ENCODE peak calls at places on chromosomes 2 and 18, in five cellular contexts. One of them, this sample, is unnamed. For H3K4me1, the result is how much of the 10 kb centered on the place peaks cover.

GRCh38 chr2:18637196-18637595 is 47.8 kb upstream of the NT5C1B start:
- DNase-seq in CD8-positive, alpha-beta T cell: no peak
- DNase-seq in lower lobe of right lung: no peak
- DNase-seq in heart right ventricle: no peak
- DNase-seq in GM23338: no peak
- DNase-seq in this sample: no peak

GRCh38 chr2:152594792-152595191 is 122.5 kb downstream of the PRPF40A start:
- DNase-seq in CD8-positive, alpha-beta T cell: no peak
- DNase-seq in lower lobe of right lung: no peak
- DNase-seq in heart right ventricle: peak
- DNase-seq in GM23338: no peak
- DNase-seq in this sample: peak

GRCh38 chr2:165238295-165238694 is 919 bp upstream of the SCN2A start:
- DNase-seq in CD8-positive, alpha-beta T cell: no peak
- DNase-seq in lower lobe of right lung: no peak
- DNase-seq in heart right ventricle: no peak
- DNase-seq in GM23338: peak
- DNase-seq in this sample: no peak

GRCh38 chr2:151632993-151633592 is 101.2 kb downstream of the NEB start:
- DNase-seq in CD8-positive, alpha-beta T cell: no peak
- DNase-seq in lower lobe of right lung: no peak
- DNase-seq in heart right ventricle: no peak
- DNase-seq in GM23338: peak
- DNase-seq in this sample: no peak

GRCh38 chr18:37499008-37499407 is 66.6 kb downstream of the CELF4 start:
- DNase-seq in CD8-positive, alpha-beta T cell: no peak
- DNase-seq in lower lobe of right lung: no peak
- DNase-seq in heart right ventricle: no peak
- DNase-seq in GM23338: no peak
- DNase-seq in this sample: no peak

GRCh38 chr2:37084797-37085196 is 479 bp downstream of the GPATCH11 start:
- DNase-seq in CD8-positive, alpha-beta T cell: no peak
- DNase-seq in lower lobe of right lung: no peak
- DNase-seq in heart right ventricle: no peak
- DNase-seq in GM23338: no peak
- DNase-seq in this sample: no peak

GRCh38 chr2:200081221-200081620 is 125.8 kb downstream of the MAIP1 start:
- DNase-seq in CD8-positive, alpha-beta T cell: no peak
- DNase-seq in lower lobe of right lung: no peak
- DNase-seq in heart right ventricle: no peak
- DNase-seq in GM23338: peak
- DNase-seq in this sample: no peak

GRCh38 chr2:70477473-70477872 is 76.2 kb downstream of the TGFA start:
- DNase-seq in CD8-positive, alpha-beta T cell: no peak
- DNase-seq in lower lobe of right lung: no peak
- DNase-seq in heart right ventricle: no peak
- DNase-seq in GM23338: peak
- DNase-seq in this sample: no peak

GRCh38 chr2:157194097-157194688 is 63.3 kb upstream of the GALNT5 start:
- DNase-seq in CD8-positive, alpha-beta T cell: no peak
- DNase-seq in lower lobe of right lung: no peak
- DNase-seq in heart right ventricle: peak
- DNase-seq in GM23338: peak
- DNase-seq in this sample: no peak

GRCh38 chr2:216934151-216934550 is 74.3 kb upstream of the TNP1 start:
- DNase-seq in CD8-positive, alpha-beta T cell: no peak
- DNase-seq in lower lobe of right lung: no peak
- DNase-seq in heart right ventricle: no peak
- DNase-seq in GM23338: no peak
- DNase-seq in this sample: no peak

GRCh38 chr2:29114514-29114840 is 738 bp upstream of the CLIP4 start:
- DNase-seq in CD8-positive, alpha-beta T cell: no peak
- DNase-seq in lower lobe of right lung: no peak
- DNase-seq in heart right ventricle: no peak
- DNase-seq in GM23338: no peak
- DNase-seq in this sample: no peak

GRCh38 chr2:11753452-11753885 is 7.0 kb downstream of the LPIN1 start:
- DNase-seq in CD8-positive, alpha-beta T cell: no peak
- DNase-seq in lower lobe of right lung: peak
- DNase-seq in heart right ventricle: no peak
- DNase-seq in GM23338: no peak
- DNase-seq in this sample: no peak

GRCh38 chr2:128252501-128252900 is 66.2 kb downstream of the HS6ST1 start:
- DNase-seq in CD8-positive, alpha-beta T cell: peak
- DNase-seq in lower lobe of right lung: no peak
- DNase-seq in heart right ventricle: no peak
- DNase-seq in GM23338: no peak
- DNase-seq in this sample: no peak

GRCh38 chr2:101386599-101387150 is 628 bp downstream of the CREG2 start:
- DNase-seq in CD8-positive, alpha-beta T cell: no peak
- DNase-seq in lower lobe of right lung: no peak
- DNase-seq in heart right ventricle: no peak
- DNase-seq in GM23338: peak
- DNase-seq in this sample: no peak

GRCh38 chr2:636649-637405 is 40.4 kb downstream of the TMEM18 start:
- DNase-seq in CD8-positive, alpha-beta T cell: peak
- DNase-seq in lower lobe of right lung: peak
- DNase-seq in heart right ventricle: peak
- DNase-seq in GM23338: peak
- DNase-seq in this sample: no peak

GRCh38 chr18:5543036-5543671 is 643 bp downstream of the EPB41L3 start:
- DNase-seq in CD8-positive, alpha-beta T cell: no peak
- DNase-seq in lower lobe of right lung: no peak
- DNase-seq in heart right ventricle: no peak
- DNase-seq in GM23338: peak
- DNase-seq in this sample: no peak

GRCh38 chr2:128420776-128421175 is 102.1 kb upstream of the HS6ST1 start:
- DNase-seq in CD8-positive, alpha-beta T cell: peak
- DNase-seq in lower lobe of right lung: no peak
- DNase-seq in heart right ventricle: no peak
- DNase-seq in GM23338: no peak
- DNase-seq in this sample: no peak

GRCh38 chr2:42089340-42089925 is 41.6 kb downstream of the PKDCC start:
- DNase-seq in CD8-positive, alpha-beta T cell: no peak
- DNase-seq in lower lobe of right lung: peak
- DNase-seq in heart right ventricle: peak
- DNase-seq in GM23338: peak
- DNase-seq in this sample: no peak

GRCh38 chr2:24015562-24016375 is 5.9 kb downstream of the MFSD2B start:
- DNase-seq in CD8-positive, alpha-beta T cell: no peak
- DNase-seq in lower lobe of right lung: no peak
- DNase-seq in heart right ventricle: no peak
- DNase-seq in GM23338: peak
- DNase-seq in this sample: no peak

GRCh38 chr2:121633463-121633862 is 15.8 kb downstream of the CLASP1 start:
- DNase-seq in CD8-positive, alpha-beta T cell: no peak
- DNase-seq in lower lobe of right lung: no peak
- DNase-seq in heart right ventricle: peak
- DNase-seq in GM23338: no peak
- DNase-seq in this sample: no peak

GRCh38 chr2:85716346-85716880 is 22.3 kb downstream of the GNLY start:
- DNase-seq in CD8-positive, alpha-beta T cell: no peak
- DNase-seq in lower lobe of right lung: no peak
- DNase-seq in heart right ventricle: no peak
- DNase-seq in GM23338: no peak
- DNase-seq in this sample: no peak

GRCh38 chr2:85719609-85720240 is 25.6 kb downstream of the GNLY start:
- DNase-seq in CD8-positive, alpha-beta T cell: no peak
- DNase-seq in lower lobe of right lung: no peak
- DNase-seq in heart right ventricle: no peak
- DNase-seq in GM23338: no peak
- DNase-seq in this sample: no peak

GRCh38 chr2:85718885-85719487 is 24.8 kb downstream of the GNLY start:
- DNase-seq in CD8-positive, alpha-beta T cell: no peak
- DNase-seq in lower lobe of right lung: no peak
- DNase-seq in heart right ventricle: no peak
- DNase-seq in GM23338: no peak
- DNase-seq in this sample: no peak

GRCh38 chr2:85718006-85718391 is 23.8 kb downstream of the GNLY start:
- DNase-seq in CD8-positive, alpha-beta T cell: no peak
- DNase-seq in lower lobe of right lung: no peak
- DNase-seq in heart right ventricle: no peak
- DNase-seq in GM23338: no peak
- DNase-seq in this sample: no peak

DNA sequence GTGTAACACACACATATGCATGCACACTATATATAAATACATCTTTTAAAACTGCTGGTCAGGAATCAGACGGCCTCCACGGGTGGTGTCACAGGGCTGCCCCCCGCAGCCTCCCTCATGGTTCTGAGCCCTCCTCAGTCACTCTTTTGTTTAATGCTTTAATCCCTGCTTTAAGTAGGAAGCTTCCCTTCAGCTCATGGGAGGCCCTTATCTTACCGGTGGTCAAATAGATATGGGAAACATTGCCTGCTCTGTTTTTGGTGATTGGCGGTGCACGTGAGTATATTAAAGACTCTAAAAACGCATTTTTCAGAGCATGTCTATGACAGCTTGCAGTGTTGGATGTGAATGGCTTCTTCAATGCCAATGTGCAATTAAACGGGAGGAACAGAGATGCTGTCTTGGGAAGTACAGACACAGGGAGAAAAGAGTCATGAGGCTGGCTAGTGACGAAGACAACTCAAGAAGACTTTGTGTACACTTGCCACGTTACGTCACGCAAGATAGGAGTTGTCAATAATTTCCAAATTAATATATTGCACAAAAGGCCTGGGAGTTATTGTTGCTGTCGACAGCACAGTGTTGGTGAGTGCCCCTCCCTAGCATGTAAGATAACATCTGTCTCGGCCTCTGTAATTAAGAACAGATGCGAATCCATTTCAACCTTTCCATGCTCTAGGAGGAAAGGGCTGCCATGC is 23.3 kb downstream of the GNLY start:
- DNase-seq in CD8-positive, alpha-beta T cell: no peak
- DNase-seq in lower lobe of right lung: no peak
- DNase-seq in heart right ventricle: no peak
- DNase-seq in GM23338: no peak
- DNase-seq in this sample: no peak
- H3K4me1 ChIP-seq in CD8-positive, alpha-beta T cell: under half
- H3K4me1 ChIP-seq in lower lobe of right lung: under half
- H3K4me1 ChIP-seq in heart right ventricle: under half
- H3K4me1 ChIP-seq in GM23338: under half
- H3K4me1 ChIP-seq in this sample: under half

GRCh38 chr2:225824748-225825449 is 425.4 kb downstream of the NYAP2 start:
- DNase-seq in CD8-positive, alpha-beta T cell: no peak
- DNase-seq in lower lobe of right lung: no peak
- DNase-seq in heart right ventricle: no peak
- DNase-seq in GM23338: peak
- DNase-seq in this sample: no peak
- TF ChIP-seq CTCF in CD8-positive, alpha-beta T cell: no peak
- TF ChIP-seq CTCF in lower lobe of right lung: no peak
- TF ChIP-seq CTCF in heart right ventricle: no peak
- TF ChIP-seq CTCF in GM23338: no peak
- TF ChIP-seq CTCF in this sample: no peak

GRCh38 chr2:95005726-95006125 is 19.8 kb upstream of the MAL start:
- DNase-seq in CD8-positive, alpha-beta T cell: no peak
- DNase-seq in lower lobe of right lung: no peak
- DNase-seq in heart right ventricle: no peak
- DNase-seq in GM23338: no peak
- DNase-seq in this sample: no peak
- H3K27ac ChIP-seq in CD8-positive, alpha-beta T cell: no peak
- H3K27ac ChIP-seq in lower lobe of right lung: no peak
- H3K27ac ChIP-seq in heart right ventricle: no peak
- H3K27ac ChIP-seq in GM23338: no peak
- H3K27ac ChIP-seq in this sample: no peak

GRCh38 chr2:125644257-125644656 is 1011.7 kb upstream of the GYPC start:
- DNase-seq in CD8-positive, alpha-beta T cell: no peak
- DNase-seq in lower lobe of right lung: no peak
- DNase-seq in heart right ventricle: no peak
- DNase-seq in GM23338: no peak
- DNase-seq in this sample: no peak

GRCh38 chr2:125643585-125643984 is 1012.4 kb upstream of the GYPC start:
- DNase-seq in CD8-positive, alpha-beta T cell: no peak
- DNase-seq in lower lobe of right lung: no peak
- DNase-seq in heart right ventricle: no peak
- DNase-seq in GM23338: no peak
- DNase-seq in this sample: no peak

GRCh38 chr2:125643128-125643527 is 1012.8 kb upstream of the GYPC start:
- DNase-seq in CD8-positive, alpha-beta T cell: no peak
- DNase-seq in lower lobe of right lung: no peak
- DNase-seq in heart right ventricle: no peak
- DNase-seq in GM23338: no peak
- DNase-seq in this sample: no peak

GRCh38 chr2:125638345-125638744 is 1017.6 kb upstream of the GYPC start:
- DNase-seq in CD8-positive, alpha-beta T cell: no peak
- DNase-seq in lower lobe of right lung: no peak
- DNase-seq in heart right ventricle: no peak
- DNase-seq in GM23338: no peak
- DNase-seq in this sample: no peak

DNA sequence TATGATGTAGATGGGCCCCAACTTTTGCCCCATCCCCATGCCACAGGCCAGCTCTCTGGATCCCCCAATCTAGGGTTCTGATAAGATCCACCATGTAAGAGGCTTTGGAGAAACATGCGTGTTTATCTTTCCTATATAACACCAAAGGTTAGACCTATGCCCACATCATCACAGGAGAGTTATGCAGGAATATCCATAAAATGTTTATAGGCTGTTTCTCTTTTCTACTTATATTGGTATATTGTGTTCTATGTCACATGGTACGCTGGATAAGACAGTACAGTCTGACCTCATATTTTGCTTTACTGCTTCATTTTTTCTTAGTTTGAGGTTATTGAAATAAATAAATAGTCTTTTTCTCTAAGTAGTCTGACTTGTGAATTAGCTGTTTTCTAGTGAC is 1013.9 kb upstream of the GYPC start:
- DNase-seq in CD8-positive, alpha-beta T cell: no peak
- DNase-seq in lower lobe of right lung: no peak
- DNase-seq in heart right ventricle: no peak
- DNase-seq in GM23338: no peak
- DNase-seq in this sample: no peak
- H3K4me1 ChIP-seq in CD8-positive, alpha-beta T cell: under half
- H3K4me1 ChIP-seq in lower lobe of right lung: under half
- H3K4me1 ChIP-seq in heart right ventricle: under half
- H3K4me1 ChIP-seq in GM23338: under half
- H3K4me1 ChIP-seq in this sample: under half

GRCh38 chr18:57803119-57803969 is at the start of gene ATP8B1:
- DNase-seq in CD8-positive, alpha-beta T cell: no peak
- DNase-seq in lower lobe of right lung: peak
- DNase-seq in heart right ventricle: peak
- DNase-seq in GM23338: peak
- DNase-seq in this sample: no peak

GRCh38 chr18:57802869-57803118 is 321 bp downstream of the ATP8B1 start:
- DNase-seq in CD8-positive, alpha-beta T cell: no peak
- DNase-seq in lower lobe of right lung: no peak
- DNase-seq in heart right ventricle: no peak
- DNase-seq in GM23338: no peak
- DNase-seq in this sample: no peak

GRCh38 chr18:57805117-57805516 is 2.0 kb upstream of the ATP8B1 start:
- DNase-seq in CD8-positive, alpha-beta T cell: no peak
- DNase-seq in lower lobe of right lung: no peak
- DNase-seq in heart right ventricle: no peak
- DNase-seq in GM23338: no peak
- DNase-seq in this sample: no peak

GRCh38 chr18:57801379-57802165 is 1.5 kb downstream of the ATP8B1 start:
- DNase-seq in CD8-positive, alpha-beta T cell: no peak
- DNase-seq in lower lobe of right lung: no peak
- DNase-seq in heart right ventricle: no peak
- DNase-seq in GM23338: peak
- DNase-seq in this sample: no peak

GRCh38 chr18:57802166-57802868 is 798 bp downstream of the ATP8B1 start:
- DNase-seq in CD8-positive, alpha-beta T cell: no peak
- DNase-seq in lower lobe of right lung: no peak
- DNase-seq in heart right ventricle: no peak
- DNase-seq in GM23338: peak
- DNase-seq in this sample: no peak
- TF ChIP-seq CTCF in CD8-positive, alpha-beta T cell: no peak
- TF ChIP-seq CTCF in lower lobe of right lung: no peak
- TF ChIP-seq CTCF in heart right ventricle: no peak
- TF ChIP-seq CTCF in GM23338: no peak
- TF ChIP-seq CTCF in this sample: no peak